ENCODE peak calls at places on chromosome 10, in four cellular contexts. U is GM20000; C is mesothelial cell of epicardium; D is CD8-positive, alpha-beta T cell. J is an unnamed sample.

GRCh38 chr10:94461503-94461902 is 59.2 kb downstream of the TBC1D12 start:
- DNase-seq in U (no peak), C (no peak), D (no peak), J (no peak)

GRCh38 chr10:24034571-24034970 is 174.4 kb upstream of the KIAA1217 start:
- DNase-seq in U (no peak), C (no peak), D (no peak), J (no peak)

GRCh38 chr10:31701546-31701945 is 227.1 kb downstream of the ARHGAP12 start:
- DNase-seq in U (no peak), C (no peak), D (no peak), J (no peak)

GRCh38 chr10:86855503-86855902 is 99.1 kb downstream of the BMPR1A start:
- DNase-seq in U (no peak), C (no peak), D (no peak), J (no peak)

GRCh38 chr10:79377557-79378382 is 30.5 kb downstream of the PPIF start:
- DNase-seq in U (no peak), C (no peak), D (no peak), J (peak; percentile 0)

GRCh38 chr10:71094712-71095390 is 117.5 kb upstream of the UNC5B start:
- DNase-seq in U (peak; percentile 10), C (no peak), D (no peak), J (no peak)

GRCh38 chr10:56449770-56450169 is 88.7 kb upstream of the ZWINT start:
- DNase-seq in U (no peak), C (no peak), D (no peak), J (no peak)

GRCh38 chr10:94218496-94219183 is 144.1 kb downstream of the NOC3L start:
- DNase-seq in U (no peak), C (no peak), D (no peak), J (no peak)

GRCh38 chr10:111531690-111532089 is 454.9 kb downstream of the ADRA2A start:
- DNase-seq in U (no peak), C (no peak), D (no peak), J (no peak)

GRCh38 chr10:115706482-115707076 is 566.4 kb downstream of the GFRA1 start:
- DNase-seq in U (no peak), C (no peak), D (no peak), J (peak; percentile 4)

GRCh38 chr10:115711306-115711705 is 561.7 kb downstream of the GFRA1 start:
- DNase-seq in U (no peak), C (no peak), D (no peak), J (no peak)

DNA sequence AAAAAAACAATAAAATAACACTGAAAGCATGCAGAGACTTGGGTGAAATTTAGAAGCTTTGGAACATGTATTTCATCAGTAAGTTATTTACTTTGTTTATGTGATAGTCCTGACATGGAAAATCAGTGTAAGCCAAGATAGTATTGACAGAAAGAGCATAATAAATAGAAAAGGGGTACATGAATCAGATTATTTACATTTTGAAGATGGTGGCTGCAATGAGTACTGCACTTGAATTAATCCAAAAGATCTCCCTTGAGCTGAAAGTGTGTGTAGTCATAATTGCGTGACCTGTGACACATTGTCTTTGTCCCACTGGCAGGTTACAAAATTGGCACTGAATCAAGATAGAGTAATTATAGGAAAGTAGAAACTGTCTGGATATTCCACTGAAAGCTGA is 562.9 kb downstream of the GFRA1 start:
- DNase-seq in U (no peak), C (no peak), D (no peak), J (no peak)
- TF ChIP-seq CTCF in U (no peak), C (peak; percentile 42), D (no peak), J (peak; percentile 43)

GRCh38 chr10:117983961-117984360 is 62.8 kb downstream of the RAB11FIP2 start:
- DNase-seq in U (no peak), C (no peak), D (no peak), J (no peak)
- TF ChIP-seq CTCF in U (no peak), C (no peak), D (no peak), J (no peak)

DNA sequence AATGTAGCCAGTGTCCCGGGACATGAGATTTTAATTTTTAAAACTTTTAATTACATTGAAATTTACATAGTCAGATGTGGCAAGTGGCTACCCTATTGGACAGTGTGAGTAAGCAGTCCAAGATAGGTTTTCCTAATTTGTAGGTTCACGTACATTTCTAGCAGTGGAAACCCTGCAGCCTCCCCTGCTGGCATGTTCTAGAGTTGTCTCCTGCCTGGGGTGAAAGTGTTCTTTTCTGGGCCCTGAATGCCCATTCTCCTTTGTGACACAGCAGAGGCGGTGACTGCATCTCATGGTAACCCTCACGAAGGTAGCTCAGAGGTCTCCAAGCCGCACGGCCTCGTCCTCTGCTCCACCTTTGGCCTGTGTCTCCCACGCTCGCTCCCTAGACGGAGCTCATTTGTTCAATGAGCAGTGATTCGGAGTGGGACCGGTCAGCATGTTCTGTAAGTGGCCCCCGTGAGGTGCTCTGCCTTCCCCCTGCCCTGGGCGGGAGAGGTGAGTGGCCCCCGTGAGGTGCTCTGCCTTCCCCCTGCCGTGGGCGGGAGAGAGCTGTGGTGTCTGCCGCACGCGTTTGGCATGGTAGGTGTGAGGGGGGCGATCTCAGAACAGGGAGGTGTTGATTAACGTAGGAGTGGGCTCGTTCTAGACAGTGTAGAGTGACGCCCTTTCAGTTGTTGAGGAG is 18.0 kb downstream of the WDR37 start:
- DNase-seq in U (no peak), C (no peak), D (no peak), J (no peak)
- TF ChIP-seq CTCF in U (no peak), C (no peak), D (peak; percentile 34), J (no peak)

GRCh38 chr10:77837248-77837924 is 89.2 kb downstream of the DLG5 start:
- DNase-seq in U (peak; percentile 85), C (no peak), D (peak; percentile 62), J (peak; percentile 35)
- TF ChIP-seq CTCF in U (peak; percentile 47), C (no peak), D (no peak), J (peak; percentile 22)

DNA sequence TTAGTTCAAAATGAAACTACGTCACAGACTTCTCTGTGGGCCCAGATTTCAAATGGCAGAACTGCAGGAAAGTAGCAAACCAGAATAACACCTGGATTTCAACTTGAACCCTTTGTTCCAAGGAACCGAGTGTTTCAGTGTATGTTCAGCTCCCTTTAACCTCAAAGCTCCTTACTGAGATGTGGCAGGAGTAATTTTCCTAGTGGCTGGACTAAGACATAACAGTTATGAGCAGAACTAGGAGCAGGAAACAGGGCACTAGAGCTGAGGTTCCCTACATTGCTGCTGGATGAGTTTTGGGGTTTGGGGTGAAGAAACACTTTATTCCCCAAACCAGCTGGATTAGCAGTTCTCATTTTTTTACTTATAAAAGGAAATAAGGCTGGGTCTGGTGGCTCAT is 50.1 kb downstream of the NSUN6 start:
- DNase-seq in U (no peak), C (no peak), D (no peak), J (no peak)
- TF ChIP-seq CTCF in U (no peak), C (no peak), D (no peak), J (peak; percentile 38)